ENCODE peak calls at places on chromosomes 5 and 9, in nine cellular contexts. S is natural killer cell; P is MCF 10A; H is PC-3; E is OCI-LY7; U is neural crest cell; R is CD8-positive, alpha-beta T cell; N is WTC11; Z is left ventricle myocardium inferior. B is an unnamed sample.

GRCh38 chr5:159227452-159227851 is 18.1 kb upstream of the RNF145 start:
- DNase-seq in P (peak; percentile 96), R (no peak), H (no peak), N (no peak), E (no peak), Z (no peak), U (no peak), S (no peak), B (no peak)

GRCh38 chr5:56637321-56637920 is 177.9 kb upstream of the MAP3K1 start:
- DNase-seq in R (no peak), P (no peak), S (no peak), Z (no peak), H (peak; percentile 34), E (no peak), N (no peak), U (no peak), B (no peak)

GRCh38 chr9:71504636-71505035 is 263.7 kb downstream of the CEMIP2 start:
- DNase-seq in P (peak; percentile 53), U (no peak), Z (no peak), E (no peak), R (no peak), H (peak; percentile 6), N (no peak), S (no peak), B (no peak)

GRCh38 chr5:131488463-131488862 is 146.6 kb downstream of the RAPGEF6 start:
- DNase-seq in N (no peak), E (no peak), S (no peak), P (no peak), H (no peak), U (no peak), Z (no peak), R (no peak), B (no peak)

GRCh38 chr5:39225405-39226099 is 6.2 kb upstream of the FYB1 start:
- DNase-seq in Z (no peak), U (no peak), N (no peak), R (no peak), H (no peak), E (no peak), S (no peak), P (no peak), B (no peak)

GRCh38 chr5:54470677-54471076 is 15.2 kb downstream of the HSPB3 start:
- DNase-seq in R (no peak), U (no peak), E (no peak), S (no peak), Z (no peak), P (no peak), N (no peak), H (no peak), B (no peak)

GRCh38 chr5:43065384-43066230 is 25.5 kb upstream of the ANXA2R start:
- DNase-seq in U (peak; percentile 40), E (peak; percentile 73), S (peak; percentile 47), Z (peak; percentile 61), R (peak; percentile 62), H (peak; percentile 54), N (peak; percentile 40), P (peak; percentile 70), B (peak; percentile 61)

GRCh38 chr5:96743065-96743768 is 64.5 kb downstream of the ERAP1 start:
- DNase-seq in Z (peak; percentile 28), R (no peak), P (peak; percentile 54), U (no peak), H (peak; percentile 38), N (no peak), E (no peak), S (no peak), B (no peak)

GRCh38 chr5:73892806-73893205 is 266.8 kb downstream of the ARHGEF28 start:
- DNase-seq in S (no peak), Z (no peak), E (no peak), H (peak; percentile 19), U (no peak), P (peak; percentile 89), R (no peak), N (no peak), B (no peak)

GRCh38 chr5:174837919-174838902 is 113.8 kb downstream of the MSX2 start:
- DNase-seq in P (peak; percentile 99), E (no peak), R (no peak), N (peak; percentile 54), S (no peak), H (peak; percentile 47), Z (no peak), U (peak; percentile 4), B (no peak)

GRCh38 chr9:96209407-96210031 is 92.5 kb downstream of the HSD17B3 start:
- DNase-seq in H (peak; percentile 47), N (no peak), R (no peak), E (no peak), S (no peak), U (no peak), P (peak; percentile 90), Z (no peak), B (no peak)

GRCh38 chr9:131860430-131860829 is 120.6 kb upstream of the RAPGEF1 start:
- DNase-seq in Z (no peak), N (no peak), S (no peak), P (no peak), H (no peak), R (no peak), E (no peak), U (no peak), B (no peak)

GRCh38 chr9:113446323-113446740 is 17.2 kb upstream of the RGS3 start:
- DNase-seq in E (peak; percentile 68), U (no peak), H (peak; percentile 67), N (no peak), R (no peak), P (peak; percentile 51), Z (no peak), S (no peak), B (no peak)

GRCh38 chr5:179308563-179309382 is 36.5 kb downstream of the ADAMTS2 start:
- DNase-seq in R (no peak), H (no peak), Z (peak; percentile 7), U (no peak), S (no peak), P (no peak), N (no peak), E (no peak), B (peak; percentile 27)

GRCh38 chr9:104836235-104836634 is 72.3 kb downstream of the NIPSNAP3B start:
- DNase-seq in S (no peak), N (no peak), Z (no peak), U (no peak), E (peak; percentile 12), H (no peak), P (no peak), R (no peak), B (no peak)

GRCh38 chr5:64792474-64792873 is 23.7 kb downstream of the CWC27 start:
- DNase-seq in N (no peak), R (no peak), E (no peak), U (no peak), P (no peak), Z (no peak), H (no peak), S (no peak), B (no peak)

GRCh38 chr5:114305402-114306207 is 56.3 kb upstream of the KCNN2 start:
- DNase-seq in H (peak; percentile 5), R (no peak), P (peak; percentile 29), S (no peak), Z (no peak), N (no peak), E (peak; percentile 18), U (no peak), B (no peak)

GRCh38 chr5:110965773-110966581 is 105.5 kb upstream of the TSLP start:
- DNase-seq in P (peak; percentile 47), S (no peak), U (no peak), H (peak; percentile 52), N (no peak), R (no peak), E (no peak), Z (no peak), B (no peak)

GRCh38 chr9:85508616-85509015 is 233.1 kb downstream of the AGTPBP1 start:
- DNase-seq in Z (no peak), P (peak; percentile 59), N (no peak), U (no peak), S (no peak), H (no peak), E (no peak), R (no peak), B (no peak)
- TF ChIP-seq CTCF in Z (no peak), P (no peak), N (no peak), U (no peak), S (no peak), H (peak; percentile 11), E (no peak), R (no peak), B (no peak)

DNA sequence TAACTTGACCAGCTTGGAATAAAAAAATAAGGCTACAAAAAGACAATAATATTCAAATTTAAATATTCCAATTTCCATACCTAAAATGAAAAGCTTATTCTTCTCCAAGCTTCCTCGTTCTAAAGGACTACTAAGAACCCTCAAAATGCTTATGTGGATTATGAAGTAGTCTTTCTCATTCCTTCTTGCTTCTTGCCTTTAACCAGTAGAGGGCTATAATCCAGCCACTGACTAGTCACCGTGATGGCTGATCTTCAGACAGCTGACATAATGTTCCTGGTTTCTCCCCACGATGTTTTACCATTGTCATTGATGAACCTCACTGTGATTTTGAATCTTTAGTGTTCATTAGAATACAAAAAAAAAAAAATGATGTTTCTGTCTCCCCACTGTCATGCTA is 515.3 kb downstream of the TLE1 start:
- DNase-seq in N (no peak), E (no peak), S (no peak), U (no peak), R (no peak), Z (no peak), H (peak; percentile 18), P (no peak), B (no peak)
- TF ChIP-seq CTCF in N (no peak), E (peak; percentile 28), S (no peak), U (no peak), R (no peak), Z (no peak), H (peak; percentile 40), P (peak; percentile 6), B (no peak)

GRCh38 chr5:321233-321725 is at the start of gene AHRR:
- DNase-seq in U (peak; percentile 56), S (no peak), P (peak; percentile 62), E (no peak), H (peak; percentile 75), N (peak; percentile 73), R (no peak), Z (peak; percentile 71), B (no peak)
- TF ChIP-seq CTCF in U (peak; percentile 63), S (no peak), P (peak; percentile 67), E (no peak), H (peak; percentile 45), N (no peak), R (peak; percentile 13), Z (peak; percentile 64), B (no peak)

DNA sequence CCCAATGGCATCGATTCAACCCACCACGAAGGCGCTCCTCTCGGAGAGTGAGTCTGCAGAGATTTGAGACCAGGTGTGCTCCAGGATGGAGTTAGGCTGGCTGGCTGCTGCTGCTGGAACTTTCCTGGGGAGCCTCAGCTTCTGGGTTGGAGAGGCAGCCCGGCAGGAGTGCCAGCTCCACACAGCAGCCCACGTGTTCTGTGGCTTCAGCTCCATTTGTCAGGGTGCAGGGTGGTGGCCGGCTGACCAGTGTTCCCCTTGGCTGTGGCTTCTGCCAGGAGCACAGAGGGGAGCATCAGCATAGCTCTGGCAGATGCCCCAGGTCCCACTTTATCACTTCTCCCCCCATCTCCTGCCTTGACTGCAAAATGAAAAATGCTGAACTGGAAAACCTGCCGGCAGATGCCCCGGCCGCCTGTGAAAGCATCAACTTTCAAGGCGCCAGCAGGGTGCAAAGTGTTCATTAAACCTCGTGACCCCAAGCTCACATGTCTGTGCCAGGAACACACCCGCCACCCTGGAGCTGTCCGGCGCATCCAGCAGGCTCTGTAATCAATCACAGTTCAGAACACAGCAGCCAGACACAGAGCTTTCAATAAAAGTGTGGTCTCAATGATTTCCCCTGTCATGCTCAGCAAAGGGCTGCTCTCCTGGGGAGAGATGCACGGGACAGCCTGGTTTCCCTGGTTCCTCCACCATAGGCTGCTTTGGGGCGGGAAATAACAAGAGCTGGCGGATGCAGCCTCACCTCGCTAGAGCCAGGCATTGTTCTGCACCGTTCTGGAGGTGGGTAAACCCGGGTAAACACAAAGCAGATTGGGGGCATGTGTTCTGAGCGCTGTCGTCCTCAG is 53.2 kb downstream of the TRIP13 start:
- DNase-seq in U (no peak), R (no peak), E (no peak), H (no peak), P (no peak), S (no peak), N (no peak), Z (no peak), B (no peak)
- TF ChIP-seq CTCF in U (no peak), R (no peak), E (no peak), H (no peak), P (no peak), S (no peak), N (no peak), Z (no peak), B (no peak)

B was measured in CD14-positive monocyte.